ENCODE peak calls at places on chromosomes 1 and 21, in eight cellular contexts. F is HCT116, E is fibroblast of lung, P is neuronal stem cell, U is mesendoderm, Z is neural progenitor cell, H is GM23248, A is mammary epithelial cell. S is an unnamed sample.

GRCh38 chr1:43505077-43505780 is 25.5 kb upstream of the PTPRF start:
- DNase-seq in F (no peak), E (no peak), P (no peak), U (no peak), Z (no peak), H (no peak), A (no peak), S (no peak)

GRCh38 chr1:154219511-154219910 is 1.2 kb upstream of the UBAP2L start:
- DNase-seq in F (no peak), E (peak; percentile 35), P (no peak), U (peak; percentile 23), Z (no peak), H (peak; percentile 67), A (peak; percentile 24), S (peak; percentile 19)

GRCh38 chr1:228284521-228284920 is 76.7 kb downstream of the OBSCN start:
- DNase-seq in F (no peak), E (no peak), P (no peak), U (no peak), Z (no peak), H (no peak), A (no peak), S (no peak)

GRCh38 chr1:119962296-119962968 is 66.1 kb upstream of the ADAM30 start:
- DNase-seq in F (no peak), E (peak; percentile 56), P (no peak), U (no peak), Z (no peak), H (no peak), A (no peak), S (no peak)

GRCh38 chr1:212671342-212672031 is 28.2 kb downstream of the BATF3 start:
- DNase-seq in F (no peak), E (peak; percentile 81), P (no peak), U (peak; percentile 91), Z (no peak), H (peak; percentile 67), A (peak; percentile 90), S (peak; percentile 31)

GRCh38 chr1:59186656-59187055 is 110.2 kb upstream of the FGGY start:
- DNase-seq in F (no peak), E (peak; percentile 50), P (no peak), U (peak; percentile 85), Z (no peak), H (peak; percentile 84), A (no peak), S (peak; percentile 50)

GRCh38 chr1:66323958-66324357 is 210.0 kb upstream of the SGIP1 start:
- DNase-seq in F (no peak), E (peak; percentile 64), P (no peak), U (no peak), Z (no peak), H (peak; percentile 40), A (no peak), S (peak; percentile 30)

GRCh38 chr1:239816090-239816812 is 275.4 kb upstream of the FMN2 start:
- DNase-seq in F (no peak), E (peak; percentile 88), P (no peak), U (peak; percentile 92), Z (peak; percentile 21), H (peak; percentile 62), A (peak; percentile 44), S (peak; percentile 82)

GRCh38 chr1:66335859-66336640 is 197.9 kb upstream of the SGIP1 start:
- DNase-seq in F (no peak), E (no peak), P (no peak), U (peak; percentile 42), Z (no peak), H (peak; percentile 61), A (no peak), S (no peak)

GRCh38 chr1:164630626-164631396 is 71.8 kb downstream of the PBX1 start:
- DNase-seq in F (no peak), E (peak; percentile 51), P (no peak), U (peak; percentile 45), Z (no peak), H (peak; percentile 50), A (peak; percentile 72), S (no peak)

DNA sequence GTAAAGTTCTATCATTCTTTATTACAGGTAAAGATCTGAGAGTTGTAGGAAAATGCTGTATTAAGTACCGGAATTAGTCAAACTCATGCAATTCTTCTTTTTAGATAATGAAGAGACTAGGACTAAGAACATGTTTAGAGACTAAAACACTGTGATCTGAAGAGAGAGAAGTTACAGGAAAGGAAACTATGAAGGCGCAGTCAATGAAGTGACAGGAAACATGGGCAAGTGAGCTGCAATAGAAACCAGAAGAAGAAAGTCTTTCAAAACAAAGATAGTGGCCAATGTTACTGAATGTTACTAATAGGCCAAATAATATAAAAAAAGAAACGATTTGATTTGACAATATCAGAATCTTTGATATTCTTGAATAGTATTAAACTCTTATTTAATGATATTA is 659.4 kb upstream of the RGS18 start:
- DNase-seq in F (no peak), E (no peak), P (no peak), U (no peak), Z (no peak), H (no peak), A (no peak), S (no peak)
- H3K9ac ChIP-seq in F (no peak overlapping the region), E (no peak overlapping the region), P (no peak overlapping the region), U (no peak overlapping the region), Z (no peak overlapping the region), H (no peak overlapping the region), A (no peak overlapping the region), S (no peak overlapping the region)

GRCh38 chr21:14491269-14491681 is 54.8 kb downstream of the SAMSN1 start:
- DNase-seq in F (no peak), E (no peak), P (no peak), U (no peak), Z (no peak), H (no peak), A (no peak), S (no peak)
- H3K4me1 ChIP-seq in F (no peaks in the 10 kb centered on the region), E (no peaks in the 10 kb centered on the region), P (no peaks in the 10 kb centered on the region), U (no peaks in the 10 kb centered on the region), Z (no peaks in the 10 kb centered on the region), H (no peaks in the 10 kb centered on the region), A (no peaks in the 10 kb centered on the region), S (peaks cover 4% of the 10 kb centered on the region)

GRCh38 chr1:114034561-114035303 is 55.5 kb downstream of the OLFML3 start:
- DNase-seq in F (no peak), E (no peak), P (no peak), U (no peak), Z (no peak), H (peak; percentile 28), A (no peak), S (no peak)
- H3K9ac ChIP-seq in F (no peak overlapping the region), E (no peak overlapping the region), P (no peak overlapping the region), U (peak overlapping the region; percentile 47), Z (no peak overlapping the region), H (no peak overlapping the region), A (no peak overlapping the region), S (no peak overlapping the region)

DNA sequence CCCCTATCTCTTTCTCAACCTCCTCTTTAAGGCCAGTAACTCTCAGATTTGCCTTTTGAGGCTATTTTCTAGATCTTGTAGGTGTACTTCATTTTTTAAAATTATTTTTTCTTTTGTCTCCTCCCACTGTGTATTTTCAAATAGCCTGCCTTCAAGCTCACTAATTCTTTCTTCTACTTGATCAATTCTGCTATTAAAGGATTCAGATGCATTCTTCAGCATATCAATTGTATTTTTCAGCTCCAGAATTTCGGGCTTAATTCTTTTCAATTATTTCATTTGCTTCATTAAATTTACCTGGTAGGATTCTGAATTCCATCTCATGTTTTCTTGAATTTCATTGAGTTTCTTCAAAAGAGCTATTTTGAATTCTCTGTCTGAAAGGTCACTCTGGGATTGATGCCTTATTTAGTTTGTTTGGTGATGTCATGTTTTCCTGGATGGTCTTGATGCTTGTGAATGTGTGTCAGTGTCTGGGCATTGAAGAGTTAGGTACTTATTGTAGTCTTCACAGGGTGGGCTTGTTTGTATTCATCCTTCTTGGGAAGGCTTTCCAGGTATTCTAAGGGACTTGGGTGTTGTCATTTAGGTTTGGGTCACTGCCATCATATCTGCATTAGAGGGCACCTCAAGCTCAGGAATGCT is 3.6 kb upstream of the HHAT start:
- DNase-seq in F (no peak), E (no peak), P (no peak), U (no peak), Z (no peak), H (no peak), A (no peak), S (no peak)
- H3K4me1 ChIP-seq in F (peaks cover 19% of the 10 kb centered on the region), E (peaks cover 7% of the 10 kb centered on the region), P (peaks cover 8% of the 10 kb centered on the region), U (no peaks in the 10 kb centered on the region), Z (peaks cover 21% of the 10 kb centered on the region), H (no peaks in the 10 kb centered on the region), A (peaks cover 36% of the 10 kb centered on the region), S (peaks cover 16% of the 10 kb centered on the region)

S was measured in adipocyte.